ENCODE peak calls at places on chromosomes 6 and 20, in four cellular contexts. K is HCT116, C is psoas muscle, L is uterus. Y is an unnamed sample. For H3K4me1 and H3K36me3, the result is how much of the 10 kb centered on the place peaks cover.

GRCh38 chr6:141764388-141764787 is 368.3 kb upstream of the GJE1 start:
- DNase-seq in C (no peak), K (no peak), L (no peak), Y (no peak)

GRCh38 chr6:36600564-36601146 is 6.5 kb downstream of the SRSF3 start:
- DNase-seq in K (no peak), C (no peak), L (no peak), Y (no peak)

GRCh38 chr6:65170273-65170672 is 536.8 kb downstream of the EYS start:
- DNase-seq in C (no peak), K (no peak), L (no peak), Y (no peak)

GRCh38 chr6:138246650-138247440 is 28.6 kb upstream of the PBOV1 start:
- DNase-seq in K (no peak), C (no peak), L (no peak), Y (no peak)

GRCh38 chr20:48584391-48585249 is 243.2 kb downstream of the PREX1 start:
- DNase-seq in C (no peak), K (no peak), L (no peak), Y (no peak)

GRCh38 chr6:12957321-12958051 is 240.9 kb downstream of the PHACTR1 start:
- DNase-seq in K (no peak), C (peak), L (peak), Y (no peak)

GRCh38 chr20:63691711-63692435 is 4.6 kb upstream of the TNFRSF6B start:
- DNase-seq in L (no peak), C (no peak), K (no peak), Y (no peak)

GRCh38 chr6:63502165-63502564 is 70.1 kb upstream of the LOC128125822 start:
- DNase-seq in L (no peak), C (no peak), K (no peak), Y (no peak)

GRCh38 chr6:48474764-48475674 is 364.0 kb upstream of the PTCHD4 start:
- DNase-seq in K (no peak), L (no peak), C (no peak), Y (no peak)

GRCh38 chr20:1964659-1965405 is 29.0 kb downstream of the PDYN start:
- DNase-seq in C (no peak), L (no peak), K (no peak), Y (no peak)

GRCh38 chr6:158938811-158939254 is 61.2 kb downstream of the RSPH3 start:
- DNase-seq in K (peak), L (no peak), C (peak), Y (no peak)

GRCh38 chr6:35488517-35488862 is 8.4 kb downstream of the TEAD3 start:
- DNase-seq in K (no peak), L (no peak), C (no peak), Y (no peak)

GRCh38 chr6:35491558-35492541 is 5.0 kb downstream of the TEAD3 start:
- DNase-seq in K (no peak), L (no peak), C (no peak), Y (no peak)

GRCh38 chr6:35489066-35489465 is 7.8 kb downstream of the TEAD3 start:
- DNase-seq in L (no peak), K (no peak), C (no peak), Y (no peak)

GRCh38 chr6:35490821-35491557 is 5.9 kb downstream of the TEAD3 start:
- DNase-seq in C (no peak), K (no peak), L (no peak), Y (no peak)

GRCh38 chr6:35489995-35490791 is 6.7 kb downstream of the TEAD3 start:
- DNase-seq in L (peak), C (peak), K (no peak), Y (peak)
- H3K4me1 ChIP-seq in L (half or more), C (half or more), K (half or more), Y (under half)

GRCh38 chr20:36756482-36756881 is 10.6 kb upstream of the NDRG3 start:
- DNase-seq in L (no peak), C (no peak), K (no peak), Y (no peak)
- H3K36me3 ChIP-seq in L (under half), C (under half), K (under half), Y (under half)

DNA sequence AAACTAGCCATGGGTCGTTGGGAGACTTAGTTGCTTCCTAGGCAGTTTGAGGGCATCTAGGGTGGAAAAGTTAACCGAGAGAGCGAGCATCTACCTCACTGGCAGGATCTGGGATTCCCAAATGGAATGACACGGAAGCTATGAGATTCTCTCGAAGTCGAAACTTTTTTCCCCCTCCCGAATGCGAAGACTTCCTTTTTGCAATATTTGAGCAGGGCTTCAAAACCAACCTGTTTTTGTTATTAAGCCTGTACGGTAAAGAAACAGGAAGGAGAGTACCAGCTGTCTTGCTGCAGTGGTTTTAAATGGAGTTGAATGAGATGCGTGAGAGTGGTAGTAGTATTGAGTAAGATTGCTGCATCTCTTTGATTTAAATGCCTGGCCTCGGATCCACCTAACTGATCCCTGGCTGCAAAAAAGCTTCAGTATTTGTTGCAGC is 1.1 kb downstream of the NCOA3 start:
- DNase-seq in K (no peak), C (no peak), L (no peak), Y (no peak)
- H3K4me1 ChIP-seq in K (under half), C (under half), L (under half), Y (under half)

GRCh38 chr6:3079700-3080099 is 11.4 kb downstream of the RIPK1 start:
- DNase-seq in L (no peak), C (no peak), K (no peak), Y (no peak)
- H3K36me3 ChIP-seq in L (under half), C (under half), K (half or more), Y (under half)

DNA sequence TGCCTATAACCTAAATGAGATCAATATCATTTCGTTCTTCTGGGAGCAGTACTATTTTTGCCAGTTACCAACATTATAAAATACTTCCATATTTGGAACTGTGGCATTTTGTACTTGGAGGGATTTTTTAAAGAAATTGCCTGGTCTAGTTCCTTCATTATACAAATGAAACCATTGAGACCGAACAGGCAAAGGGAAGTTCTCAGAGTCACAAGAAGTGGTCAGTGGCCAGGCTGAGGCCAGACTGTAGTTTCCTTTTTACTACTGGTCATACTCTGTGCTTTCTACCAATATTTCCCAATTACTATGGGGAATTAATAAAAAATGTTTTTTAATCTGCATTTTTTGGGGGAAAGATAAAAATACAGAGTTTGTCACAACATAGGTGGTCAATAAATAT is 332.0 kb downstream of the NRN1 start:
- DNase-seq in C (no peak), L (no peak), K (no peak), Y (no peak)
- H3K4me1 ChIP-seq in C (under half), L (under half), K (under half), Y (under half)

DNA sequence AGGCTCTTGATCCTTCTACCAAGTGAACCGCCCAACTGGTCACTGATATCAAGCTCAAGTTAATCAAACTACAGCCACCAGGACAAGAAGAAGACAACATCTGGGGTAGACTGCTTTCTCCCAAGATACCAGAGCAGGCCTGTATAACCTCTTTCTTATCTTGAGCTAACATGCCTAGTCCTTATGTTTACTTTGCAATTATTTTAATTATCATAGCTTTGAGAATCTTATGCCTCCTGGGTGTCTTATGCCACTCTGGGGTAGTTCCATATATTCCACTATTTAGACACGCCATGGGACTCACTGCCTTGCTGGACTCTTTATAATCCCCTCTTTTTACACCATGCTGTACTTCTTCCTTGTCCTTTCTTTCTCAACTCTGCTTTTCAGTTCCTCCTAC is 41.5 kb upstream of the ECI2 start:
- DNase-seq in L (no peak), K (no peak), C (no peak), Y (no peak)
- H3K36me3 ChIP-seq in L (under half), K (under half), C (under half), Y (under half)

DNA sequence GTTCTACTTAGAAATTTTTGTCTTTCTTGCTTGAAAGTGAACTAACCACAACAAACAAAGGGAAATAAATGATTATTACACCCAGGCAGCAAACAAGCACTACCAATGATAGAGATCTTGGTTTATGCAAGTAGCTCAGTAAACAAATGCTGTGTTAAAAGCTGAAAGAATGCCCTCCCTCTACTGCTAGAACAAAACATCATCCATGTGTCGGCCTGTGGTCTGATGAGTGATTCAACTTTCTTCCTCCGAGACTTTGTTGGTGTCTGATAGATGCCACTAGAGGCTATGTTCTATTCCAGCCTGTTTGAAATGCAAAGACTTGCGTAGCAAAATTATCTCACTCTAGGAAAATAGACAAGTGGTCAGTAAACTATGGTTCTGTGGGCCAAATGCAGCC is 544.9 kb upstream of the BTBD3 start:
- DNase-seq in C (no peak), L (no peak), K (no peak), Y (no peak)
- H3K4me1 ChIP-seq in C (under half), L (under half), K (under half), Y (under half)

DNA sequence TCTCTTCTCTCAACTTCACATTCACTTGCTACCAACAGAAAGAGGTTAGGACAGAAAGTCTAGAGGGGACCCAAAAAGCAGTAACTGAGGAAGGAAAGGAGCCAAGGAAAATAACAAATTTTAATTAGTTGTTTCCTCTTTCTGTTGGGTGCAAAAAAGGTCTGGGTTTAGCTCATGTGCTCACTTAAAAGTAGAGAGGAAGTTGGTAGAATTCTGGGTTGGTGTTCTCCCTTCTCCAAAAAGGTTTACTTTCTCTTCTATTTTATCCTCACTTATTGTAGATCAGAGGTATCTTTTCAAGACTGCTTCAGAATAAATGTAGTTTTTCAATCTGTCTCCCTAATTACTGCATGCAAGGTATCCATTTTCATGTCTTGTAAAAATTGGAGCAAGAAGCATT is 42.8 kb downstream of the MAP3K7 start:
- DNase-seq in L (no peak), C (no peak), K (no peak), Y (no peak)
- H3K36me3 ChIP-seq in L (under half), C (under half), K (under half), Y (half or more)